ENCODE peak calls at places on chromosomes 12 and 14, in eight cellular contexts. Q is neural crest cell; W is aorta; L is sigmoid colon; F is central memory CD8-positive, alpha-beta T cell; P is activated naive CD4-positive, alpha-beta T cell; E is stimulated activated CD8-positive, alpha-beta memory T cell treated with anti-CD3 and anti-CD28 coated beads, Interleukin-2, amount 100 ng/mL, for 48 hours; Z is AML-193. U is an unnamed sample.

GRCh38 chr12:12024958-12025682 is 45.6 kb upstream of the BCL2L14 start:
- DNase-seq in L (no peak), P (no peak), W (no peak), F (no peak), Q (no peak), Z (no peak), E (no peak), U (no peak)

GRCh38 chr12:87813476-87814234 is 215.5 kb downstream of the C12orf50 start:
- DNase-seq in F (no peak), E (no peak), W (no peak), Q (no peak), L (no peak), P (no peak), Z (no peak), U (no peak)

GRCh38 chr14:63855272-63855671 is 2.5 kb downstream of the SYNE2 start:
- DNase-seq in L (no peak), P (no peak), E (no peak), W (no peak), Q (no peak), Z (no peak), F (no peak), U (no peak)

GRCh38 chr12:40439771-40440492 is 215.1 kb downstream of the LRRK2 start:
- DNase-seq in E (no peak), Q (no peak), Z (no peak), F (no peak), P (no peak), L (no peak), W (no peak), U (no peak)

GRCh38 chr12:124441443-124442190 is 125.8 kb downstream of the NCOR2 start:
- DNase-seq in E (no peak), Q (no peak), L (no peak), F (no peak), Z (no peak), P (no peak), W (peak), U (no peak)

GRCh38 chr12:6540181-6540877 is 6.0 kb downstream of the GAPDH start:
- DNase-seq in P (no peak), L (peak), Z (no peak), E (no peak), W (peak), F (no peak), Q (peak), U (peak)

GRCh38 chr14:103390605-103391004 is 5.4 kb downstream of the MARK3 start:
- DNase-seq in W (no peak), L (no peak), P (no peak), Z (no peak), F (no peak), E (no peak), Q (no peak), U (no peak)

GRCh38 chr12:125312471-125312870 is 247.2 kb downstream of the AACS start:
- DNase-seq in E (no peak), Q (no peak), W (no peak), F (no peak), Z (no peak), L (no peak), P (no peak), U (no peak)

GRCh38 chr14:92280554-92281262 is 42.3 kb upstream of the SLC24A4 start:
- DNase-seq in E (no peak), L (no peak), Z (no peak), F (no peak), Q (no peak), P (no peak), W (no peak), U (no peak)

GRCh38 chr14:69298131-69299071 is 38.4 kb downstream of the GALNT16 start:
- DNase-seq in Z (no peak), Q (no peak), W (no peak), P (no peak), F (no peak), L (no peak), E (no peak), U (peak)

GRCh38 chr12:34298176-34298970 is 276.1 kb downstream of the ALG10 start:
- DNase-seq in Q (no peak), P (no peak), L (peak), F (no peak), E (no peak), Z (no peak), W (peak), U (peak)

GRCh38 chr12:98909749-98910148 is 264.7 kb downstream of the APAF1 start:
- DNase-seq in L (no peak), E (no peak), F (no peak), P (no peak), W (no peak), Z (no peak), Q (no peak), U (no peak)

GRCh38 chr14:65631040-65631439 is 218.5 kb downstream of the FUT8 start:
- DNase-seq in L (no peak), F (no peak), E (no peak), Q (no peak), W (no peak), Z (no peak), P (no peak), U (no peak)

GRCh38 chr12:50283924-50284236 is 560 bp upstream of the LIMA1 start:
- DNase-seq in F (no peak), Q (no peak), Z (no peak), L (no peak), W (no peak), E (no peak), P (no peak), U (no peak)

GRCh38 chr12:41795910-41796309 is 348.8 kb downstream of the GXYLT1 start:
- DNase-seq in E (no peak), P (no peak), Z (no peak), L (no peak), W (no peak), Q (peak), F (no peak), U (no peak)

GRCh38 chr14:90301580-90302181 is 30.1 kb downstream of the NRDE2 start:
- DNase-seq in Q (no peak), F (no peak), Z (peak), L (no peak), W (no peak), E (no peak), P (no peak), U (no peak)

GRCh38 chr14:92945959-92946846 is 23.3 kb downstream of the CHGA start:
- DNase-seq in W (no peak), L (peak), F (no peak), Q (no peak), Z (no peak), P (no peak), E (no peak), U (peak)

GRCh38 chr14:95959317-95959716 is 79.8 kb upstream of the C14orf132 start:
- DNase-seq in Z (no peak), L (no peak), W (no peak), P (no peak), Q (no peak), F (no peak), E (no peak), U (no peak)

GRCh38 chr14:23091294-23092225 is 3.4 kb downstream of the ACIN1 start:
- DNase-seq in E (no peak), F (no peak), L (no peak), P (no peak), W (no peak), Z (no peak), Q (no peak), U (no peak)